ENCODE peak calls at places on chromosomes 11 and 22, in ten cellular contexts. C, H, G, V, L, K, S, M, O and A are unnamed samples. For H3K36me3, the result is how much of the 10 kb centered on the place peaks cover.

GRCh38 chr22:31583861-31584485 is 78.0 kb downstream of the PISD start:
- DNase-seq in G (peak), L (peak), S (no peak), V (no peak), O (no peak), C (peak), M (no peak), H (peak), K (no peak), A (no peak)

GRCh38 chr22:44338183-44338812 is 25.5 kb upstream of the SHISAL1 start:
- DNase-seq in M (no peak), L (peak), K (no peak), G (no peak), H (no peak), V (no peak), C (peak), O (no peak), S (no peak), A (no peak)

GRCh38 chr11:35523351-35523768 is 2.1 kb downstream of the PAMR1 start:
- DNase-seq in M (no peak), C (no peak), S (no peak), L (no peak), K (no peak), O (no peak), H (peak), V (no peak), G (no peak), A (no peak)

GRCh38 chr11:34405079-34405858 is 33.5 kb upstream of the CAT start:
- DNase-seq in G (peak), H (peak), K (no peak), V (no peak), C (no peak), O (no peak), L (no peak), M (no peak), S (no peak), A (peak)

GRCh38 chr22:46609724-46610161 is 10.4 kb upstream of the GRAMD4 start:
- DNase-seq in M (no peak), K (no peak), H (no peak), G (no peak), V (no peak), L (no peak), O (no peak), C (no peak), S (no peak), A (no peak)

GRCh38 chr22:20440637-20441591 is 3.3 kb upstream of the SCARF2 start:
- DNase-seq in C (no peak), V (no peak), O (no peak), G (no peak), K (no peak), S (no peak), H (no peak), M (no peak), L (no peak), A (no peak)

GRCh38 chr11:75031224-75031753 is 42.6 kb downstream of the NEU3 start:
- DNase-seq in G (peak), H (peak), K (peak), C (peak), M (no peak), V (no peak), O (no peak), S (peak), L (peak), A (no peak)

GRCh38 chr11:34558211-34558610 is 44.6 kb upstream of the ELF5 start:
- DNase-seq in M (no peak), C (no peak), O (no peak), K (no peak), H (no peak), G (peak), L (peak), S (no peak), V (no peak), A (no peak)

GRCh38 chr11:11135820-11136476 is 217.1 kb downstream of the CSNK2A3 start:
- DNase-seq in H (no peak), S (no peak), G (no peak), O (no peak), M (no peak), L (peak), V (no peak), C (no peak), K (no peak), A (no peak)

GRCh38 chr11:110891411-110891810 is 179.2 kb upstream of the ARHGAP20 start:
- DNase-seq in C (no peak), K (no peak), V (no peak), H (peak), O (no peak), L (no peak), M (no peak), G (peak), S (no peak), A (no peak)

GRCh38 chr11:8870461-8871282 is 40.3 kb upstream of the AKIP1 start:
- DNase-seq in S (no peak), C (peak), M (no peak), V (peak), L (peak), K (peak), O (peak), G (peak), H (peak), A (no peak)

GRCh38 chr11:118287006-118287405 is 17.5 kb upstream of the CD3E start:
- DNase-seq in C (peak), H (no peak), K (peak), L (peak), G (peak), V (no peak), S (no peak), O (no peak), M (no peak), A (no peak)

GRCh38 chr11:43404836-43405479 is 46.2 kb downstream of the TTC17 start:
- DNase-seq in H (no peak), G (no peak), C (no peak), L (no peak), S (no peak), M (peak), V (no peak), O (no peak), K (no peak), A (peak)

GRCh38 chr22:29816128-29816527 is 21.9 kb downstream of the ASCC2 start:
- DNase-seq in G (no peak), C (no peak), K (no peak), H (peak), O (no peak), L (no peak), S (no peak), V (no peak), M (no peak), A (no peak)
- H3K4me3 ChIP-seq in G (no peak), C (no peak), K (no peak), H (no peak), O (no peak), L (no peak), S (no peak), V (no peak), M (no peak), A (no peak)

DNA sequence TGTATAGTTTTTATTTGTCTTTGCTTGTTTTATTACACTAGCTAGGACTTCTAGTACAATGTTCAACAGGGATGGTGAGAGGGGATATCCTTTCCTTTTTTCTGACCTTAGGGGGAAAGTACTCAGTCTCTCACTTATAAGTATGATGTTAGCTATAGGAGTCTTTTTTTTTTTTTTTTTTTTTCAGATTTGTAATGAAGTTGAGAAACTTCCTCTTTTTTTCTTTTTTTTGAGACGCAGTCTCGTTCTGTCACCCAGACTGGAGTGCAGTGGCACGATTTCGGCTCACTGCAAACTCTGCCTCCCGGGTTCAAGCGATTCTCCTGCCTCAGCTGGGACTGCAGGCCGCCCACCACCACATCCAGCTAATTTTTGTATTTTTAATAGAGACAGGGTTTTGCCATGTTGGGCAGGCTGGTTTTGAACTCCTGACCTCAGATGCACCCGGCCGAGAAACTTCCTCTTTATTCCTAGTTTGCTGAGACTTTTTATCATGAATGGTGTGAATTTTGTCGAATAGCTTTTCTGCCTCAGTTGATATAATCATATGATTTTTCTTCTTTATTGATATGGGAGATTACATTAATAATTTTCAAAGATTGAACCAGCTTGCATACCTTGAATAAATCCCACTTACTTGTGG is 11.0 kb downstream of the TRIM22 start:
- DNase-seq in O (no peak), G (no peak), K (no peak), L (no peak), S (no peak), C (no peak), H (no peak), V (no peak), M (no peak), A (no peak)
- H3K36me3 ChIP-seq in O (under half), G (under half), K (under half), L (under half), S (under half), C (under half), H (under half), V (under half), M (half or more), A (half or more)

GRCh38 chr11:72652871-72653615 is 21.2 kb downstream of the PDE2A start:
- DNase-seq in V (no peak), O (no peak), S (no peak), G (no peak), M (no peak), K (no peak), H (no peak), L (no peak), C (no peak), A (no peak)
- H3K4me2 ChIP-seq in V (no peak), O (no peak), S (no peak), G (no peak), M (no peak), K (no peak), H (no peak), L (no peak), C (no peak), A (no peak)

GRCh38 chr22:30382340-30382739 is 4.9 kb downstream of the RNF215 start:
- DNase-seq in V (no peak), G (no peak), O (no peak), L (no peak), M (no peak), H (no peak), S (no peak), K (no peak), C (no peak), A (no peak)

GRCh38 chr22:30383061-30383460 is 4.2 kb downstream of the RNF215 start:
- DNase-seq in K (no peak), O (no peak), V (no peak), S (no peak), M (no peak), L (no peak), G (no peak), C (no peak), H (no peak), A (no peak)

GRCh38 chr22:30386960-30387848 is at the start of gene RNF215:
- DNase-seq in O (peak), M (peak), K (peak), C (peak), G (peak), H (peak), L (peak), V (peak), S (peak), A (peak)

GRCh38 chr22:30385913-30386312 is 1.3 kb downstream of the RNF215 start:
- DNase-seq in L (no peak), S (no peak), K (no peak), O (no peak), G (no peak), M (no peak), V (no peak), C (no peak), H (no peak), A (no peak)

DNA sequence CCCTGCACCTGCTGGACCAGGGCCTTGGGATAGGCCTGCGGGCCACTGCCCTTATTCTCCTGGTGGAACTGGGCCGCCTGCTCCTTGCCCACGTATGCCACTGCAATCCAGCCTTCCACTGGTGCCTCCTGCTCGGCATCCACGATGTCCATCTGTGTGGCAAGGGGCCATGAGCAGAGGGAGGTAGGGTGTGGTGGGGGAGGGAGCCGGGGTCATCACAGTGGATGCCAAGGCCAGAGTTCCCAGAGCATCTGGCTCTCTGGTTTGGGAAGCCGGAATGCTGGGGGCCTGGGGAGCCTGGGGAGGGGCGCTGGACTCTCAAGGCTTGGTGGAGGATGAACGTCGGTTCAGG is 627 bp downstream of the RNF215 start:
- DNase-seq in S (no peak), K (no peak), O (no peak), G (no peak), M (no peak), H (no peak), V (no peak), C (no peak), L (no peak), A (no peak)
- H3K4me3 ChIP-seq in S (peak), K (peak), O (peak), G (peak), M (peak), H (peak), V (peak), C (peak), L (peak), A (peak)

GRCh38 chr22:41876275-41876674 is 38.6 kb downstream of the SHISA8 start:
- DNase-seq in S (no peak), L (no peak), G (no peak), C (no peak), H (peak), K (no peak), O (no peak), M (no peak), V (no peak), A (no peak)

GRCh38 chr22:41883400-41883799 is 31.5 kb downstream of the SHISA8 start:
- DNase-seq in K (no peak), S (no peak), L (no peak), M (no peak), H (no peak), C (no peak), G (no peak), O (no peak), V (no peak), A (no peak)

GRCh38 chr22:41885116-41885515 is 29.8 kb downstream of the SHISA8 start:
- DNase-seq in O (no peak), K (no peak), L (no peak), V (no peak), M (no peak), H (no peak), G (no peak), C (no peak), S (no peak), A (no peak)

GRCh38 chr22:41876675-41877074 is 38.2 kb downstream of the SHISA8 start:
- DNase-seq in H (no peak), G (no peak), S (no peak), M (no peak), L (no peak), C (no peak), O (no peak), V (no peak), K (no peak), A (no peak)

GRCh38 chr22:41880653-41881052 is 34.2 kb downstream of the SHISA8 start:
- DNase-seq in G (no peak), L (no peak), H (no peak), O (no peak), C (no peak), K (no peak), V (no peak), S (no peak), M (no peak), A (no peak)
- H3K36me3 ChIP-seq in G (half or more), L (under half), H (under half), O (under half), C (half or more), K (under half), V (under half), S (under half), M (half or more), A (half or more)

GRCh38 chr11:3139481-3140290 is 25.4 kb downstream of the OSBPL5 start:
- DNase-seq in G (no peak), K (no peak), S (no peak), V (no peak), H (no peak), C (no peak), O (no peak), M (no peak), L (no peak), A (no peak)

GRCh38 chr11:3140291-3140603 is 24.9 kb downstream of the OSBPL5 start:
- DNase-seq in M (no peak), G (no peak), C (no peak), L (no peak), K (no peak), V (no peak), S (no peak), O (no peak), H (no peak), A (no peak)

GRCh38 chr11:3138178-3139085 is 26.7 kb downstream of the OSBPL5 start:
- DNase-seq in H (no peak), S (no peak), V (no peak), G (no peak), M (no peak), C (no peak), O (no peak), K (no peak), L (no peak), A (no peak)

GRCh38 chr11:3137486-3138177 is 27.5 kb downstream of the OSBPL5 start:
- DNase-seq in G (no peak), C (no peak), V (no peak), K (no peak), S (no peak), H (no peak), O (no peak), L (no peak), M (no peak), A (no peak)

GRCh38 chr11:3139086-3139440 is 26.0 kb downstream of the OSBPL5 start:
- DNase-seq in O (no peak), S (no peak), M (no peak), G (no peak), C (no peak), H (no peak), V (no peak), L (no peak), K (no peak), A (no peak)
- H3K4me2 ChIP-seq in O (no peak), S (no peak), M (no peak), G (no peak), C (no peak), H (no peak), V (no peak), L (no peak), K (no peak), A (no peak)

GRCh38 chr11:112354364-112354763 is 93.7 kb upstream of the PLET1 start:
- DNase-seq in M (no peak), C (no peak), S (no peak), O (no peak), H (no peak), L (no peak), K (no peak), V (no peak), G (no peak), A (no peak)

GRCh38 chr11:112348480-112349029 is 87.9 kb upstream of the PLET1 start:
- DNase-seq in H (no peak), G (no peak), O (no peak), L (no peak), C (peak), K (no peak), M (no peak), S (no peak), V (no peak), A (no peak)

GRCh38 chr11:112355726-112356125 is 95.1 kb upstream of the PLET1 start:
- DNase-seq in M (no peak), V (no peak), O (peak), S (no peak), L (peak), H (peak), G (no peak), C (peak), K (peak), A (peak)

GRCh38 chr11:112357488-112357887 is 96.8 kb upstream of the PLET1 start:
- DNase-seq in G (no peak), M (no peak), H (no peak), K (no peak), C (no peak), S (no peak), L (no peak), V (no peak), O (no peak), A (no peak)

GRCh38 chr11:112352907-112353306 is 92.2 kb upstream of the PLET1 start:
- DNase-seq in V (no peak), L (peak), M (no peak), O (no peak), S (no peak), G (no peak), C (peak), H (no peak), K (no peak), A (no peak)
- H3K4me3 ChIP-seq in V (no peak), L (no peak), M (no peak), O (no peak), S (no peak), G (no peak), C (no peak), H (no peak), K (no peak), A (no peak)

DNA sequence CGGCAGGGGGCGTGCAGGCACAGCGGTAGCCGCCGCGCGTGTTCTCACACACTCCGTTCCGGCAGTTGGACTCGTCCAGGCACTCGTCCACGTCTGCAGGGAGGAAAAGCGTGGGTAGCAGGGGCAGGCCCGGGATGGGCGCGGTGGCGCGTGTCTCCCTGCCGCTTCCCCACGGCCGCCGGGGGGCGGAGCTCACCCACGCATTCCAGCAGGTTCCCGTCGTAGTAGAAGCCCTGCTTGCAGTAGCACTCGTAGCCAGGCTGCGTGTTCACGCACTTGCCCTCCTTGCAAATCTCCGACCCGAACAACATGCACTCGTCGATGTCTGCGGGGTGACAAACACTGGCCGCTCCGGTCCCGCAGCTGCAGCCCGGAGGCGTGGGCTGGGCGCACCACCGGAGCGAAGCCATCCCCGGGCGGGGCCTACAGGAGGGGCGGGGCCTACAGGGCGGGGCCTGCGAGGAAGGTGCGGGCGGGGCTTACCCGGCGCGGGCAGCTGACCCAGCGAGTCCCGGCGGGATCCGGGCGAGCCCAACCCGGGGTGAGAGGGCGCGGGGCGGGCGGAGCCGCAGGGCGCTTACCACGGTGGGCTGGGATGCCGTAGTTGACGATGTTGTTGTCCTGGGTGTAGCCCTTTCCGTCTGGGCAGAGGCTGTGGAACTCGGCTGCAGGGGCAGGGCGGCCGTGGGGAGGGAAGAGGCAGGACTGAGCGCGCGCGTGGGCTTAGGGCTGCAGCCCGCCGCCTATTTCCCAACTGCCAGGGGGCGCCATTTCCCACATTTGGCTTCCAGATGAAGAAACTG is 15.6 kb downstream of the SCYL1 start:
- DNase-seq in S (no peak), G (peak), O (peak), K (peak), M (peak), V (peak), C (peak), H (peak), L (peak), A (peak)
- H3K36me3 ChIP-seq in S (under half), G (under half), O (under half), K (under half), M (under half), V (under half), C (under half), H (under half), L (under half), A (under half)

DNA sequence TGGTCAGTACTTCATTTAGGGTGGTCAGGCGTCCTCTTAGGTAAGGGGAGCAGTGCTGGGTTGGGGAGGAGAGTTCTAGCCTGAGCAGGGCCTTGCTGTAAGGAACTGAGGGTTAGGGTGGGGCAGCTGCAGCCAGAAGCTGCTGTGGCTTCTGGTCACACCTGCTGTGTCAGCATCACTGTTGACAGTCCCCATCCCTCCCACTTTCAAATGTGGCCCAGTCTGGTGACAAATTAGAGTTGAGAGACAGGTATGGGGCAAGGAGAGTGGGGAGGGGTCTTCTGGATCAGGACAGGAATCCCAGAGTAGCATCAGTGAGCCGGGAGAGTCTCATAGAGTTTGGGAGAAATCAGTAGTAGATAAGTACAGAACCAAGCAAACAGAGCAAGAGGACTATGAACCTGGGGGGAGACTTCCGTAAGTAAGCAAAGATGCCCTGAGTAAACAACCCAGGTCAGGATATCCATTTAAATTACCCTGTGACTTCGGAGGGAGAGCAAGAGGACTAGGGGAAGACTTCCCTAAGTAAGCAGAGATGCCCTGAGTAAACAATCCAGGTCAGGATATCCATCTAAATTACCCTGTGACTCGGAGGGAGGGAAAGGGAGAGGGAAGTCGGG is 53.7 kb downstream of the PPP6R2 start:
- DNase-seq in L (peak), S (peak), V (peak), M (no peak), K (peak), H (no peak), C (no peak), G (no peak), O (no peak), A (no peak)
- H3K4me2 ChIP-seq in L (no peak), S (peak), V (peak), M (no peak), K (peak), H (no peak), C (no peak), G (no peak), O (no peak), A (no peak)